ENCODE peak calls at places on chromosomes 16 and 17, in four cellular contexts. G, F, A and H are unnamed samples.

GRCh38 chr16:87314990-87315420 is 2.2 kb downstream of the C16orf95 start:
- DNase-seq in G (no peak), A (no peak), F (no peak), H (no peak)

GRCh38 chr17:36935681-36936454 is 1.4 kb upstream of the LHX1 start:
- DNase-seq in F (no peak), G (no peak), A (no peak), H (no peak)

GRCh38 chr16:4404967-4405696 is 11.3 kb downstream of the CORO7 start:
- DNase-seq in F (no peak), A (no peak), G (no peak), H (no peak)

GRCh38 chr16:5336898-5337297 is 239.3 kb upstream of the EEF2KMT start:
- DNase-seq in A (no peak), F (no peak), G (no peak), H (no peak)

GRCh38 chr17:32746698-32747097 is 130.2 kb downstream of the MYO1D start:
- DNase-seq in G (no peak), F (no peak), A (peak), H (no peak)

GRCh38 chr17:39703913-39704312 is 4.0 kb downstream of the ERBB2 start:
- DNase-seq in F (no peak), A (no peak), G (no peak), H (no peak)

GRCh38 chr16:31333686-31334649 is 21.0 kb upstream of the ITGAX start:
- DNase-seq in F (no peak), A (no peak), G (no peak), H (no peak)

GRCh38 chr17:74437702-74438101 is 5.8 kb downstream of the GPRC5C start:
- DNase-seq in G (no peak), A (no peak), F (no peak), H (no peak)

GRCh38 chr16:11585460-11586374 is 1.0 kb downstream of the LITAF start:
- DNase-seq in A (no peak), F (no peak), G (no peak), H (no peak)

GRCh38 chr17:3559270-3559645 is 1.6 kb upstream of the TRPV3 start:
- DNase-seq in F (no peak), G (no peak), A (no peak), H (no peak)

GRCh38 chr17:76642994-76643393 is 563 bp downstream of the ST6GALNAC1 start:
- DNase-seq in F (no peak), G (no peak), A (no peak), H (no peak)

GRCh38 chr17:63150466-63150865 is 184.4 kb downstream of the TANC2 start:
- DNase-seq in F (no peak), A (no peak), G (no peak), H (no peak)

GRCh38 chr17:48647103-48647963 is 21.2 kb upstream of the HOXB9 start:
- DNase-seq in A (no peak), G (no peak), F (no peak), H (no peak)

GRCh38 chr17:66636111-66636510 is 198.8 kb upstream of the CACNG5 start:
- DNase-seq in A (peak), G (no peak), F (no peak), H (no peak)

GRCh38 chr17:31859487-31860008 is 504 bp upstream of the COPRS start:
- DNase-seq in G (no peak), A (no peak), F (no peak), H (no peak)

GRCh38 chr17:36629970-36630369 is 28.6 kb downstream of the MRM1 start:
- DNase-seq in F (no peak), G (no peak), A (no peak), H (no peak)